ENCODE peak calls at places on chromosomes 13 and 19, in six cellular contexts. R is GM23338, T is Peyer's patch, U is PC-3, L is adrenal gland, Q is pancreas. D is an unnamed sample. For H3K4me1, the result is how much of the 10 kb centered on the place peaks cover.

GRCh38 chr13:32587014-32587773 is 942 bp downstream of the PDS5B start:
- DNase-seq in R (peak), T (peak), U (peak), L (peak), Q (peak), D (peak)

GRCh38 chr13:33284916-33285315 is 639 bp downstream of the STARD13 start:
- DNase-seq in R (no peak), T (no peak), U (peak), L (no peak), Q (no peak), D (no peak)

GRCh38 chr13:35953537-35954206 is 177.5 kb downstream of the DCLK1 start:
- DNase-seq in R (peak), T (peak), U (peak), L (peak), Q (peak), D (peak)

GRCh38 chr13:79187917-79188699 is 217.9 kb downstream of the RBM26 start:
- DNase-seq in R (no peak), T (no peak), U (no peak), L (no peak), Q (no peak), D (no peak)

GRCh38 chr13:113151745-113152707 is 6.4 kb upstream of the PROZ start:
- DNase-seq in R (no peak), T (no peak), U (peak), L (no peak), Q (no peak), D (no peak)

GRCh38 chr13:44259045-44260042 is 114.3 kb upstream of the SERP2 start:
- DNase-seq in R (no peak), T (peak), U (peak), L (peak), Q (no peak), D (peak)

GRCh38 chr19:2984196-2984490 is 6.8 kb downstream of the TLE6 start:
- DNase-seq in R (no peak), T (no peak), U (no peak), L (no peak), Q (no peak), D (no peak)

GRCh38 chr19:11479470-11480080 is 1.3 kb downstream of the ELAVL3 start:
- DNase-seq in R (peak), T (no peak), U (no peak), L (no peak), Q (peak), D (no peak)

GRCh38 chr19:29674374-29675119 is 9.3 kb downstream of the PLEKHF1 start:
- DNase-seq in R (no peak), T (peak), U (no peak), L (no peak), Q (no peak), D (no peak)

GRCh38 chr13:79481685-79482052 is 714 bp downstream of the NDFIP2 start:
- DNase-seq in R (no peak), T (peak), U (peak), L (no peak), Q (peak), D (no peak)

GRCh38 chr19:42254850-42255765 is at the start of gene ERF:
- DNase-seq in R (peak), T (peak), U (peak), L (peak), Q (peak), D (peak)

GRCh38 chr13:46640843-46641242 is 87.9 kb downstream of the LRCH1 start:
- DNase-seq in R (no peak), T (no peak), U (peak), L (no peak), Q (no peak), D (no peak)
- H3K4me1 ChIP-seq in R (under half), T (under half), U (under half), L (under half), Q (under half), D (under half)

DNA sequence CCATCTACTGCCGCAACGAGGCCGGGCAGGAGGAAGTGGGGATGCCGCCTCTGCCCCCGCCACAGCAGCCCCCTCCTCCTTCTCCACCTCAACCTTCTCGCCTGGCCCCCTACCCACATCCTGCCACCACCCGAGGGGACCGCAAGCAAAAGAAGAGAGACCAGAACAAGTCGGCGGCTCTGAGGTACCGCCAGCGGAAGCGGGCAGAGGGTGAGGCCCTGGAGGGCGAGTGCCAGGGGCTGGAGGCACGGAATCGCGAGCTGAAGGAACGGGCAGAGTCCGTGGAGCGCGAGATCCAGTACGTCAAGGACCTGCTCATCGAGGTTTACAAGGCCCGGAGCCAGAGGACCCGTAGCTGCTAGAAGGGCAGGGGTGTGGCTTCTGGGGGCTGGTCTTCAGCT is 3.4 kb upstream of the NUP62 start:
- DNase-seq in R (no peak), T (peak), U (no peak), L (no peak), Q (no peak), D (no peak)
- H3K27ac ChIP-seq in R (no peak), T (no peak), U (peak), L (no peak), Q (no peak), D (no peak)

GRCh38 chr19:5094768-5095567 is 126.1 kb downstream of the KDM4B start:
- DNase-seq in R (no peak), T (no peak), U (no peak), L (no peak), Q (no peak), D (no peak)
- H3K4me1 ChIP-seq in R (under half), T (under half), U (under half), L (under half), Q (under half), D (under half)

GRCh38 chr19:15253513-15253912 is 21.3 kb upstream of the EPHX3 start:
- DNase-seq in R (no peak), T (no peak), U (no peak), L (no peak), Q (no peak), D (no peak)
- H3K27ac ChIP-seq in R (no peak), T (peak), U (no peak), L (no peak), Q (no peak), D (no peak)

GRCh38 chr13:106522112-106522511 is 13.3 kb downstream of the EFNB2 start:
- DNase-seq in R (no peak), T (no peak), U (no peak), L (no peak), Q (no peak), D (no peak)

GRCh38 chr13:106522898-106523525 is 12.4 kb downstream of the EFNB2 start:
- DNase-seq in R (no peak), T (no peak), U (peak), L (no peak), Q (no peak), D (no peak)

GRCh38 chr13:106521101-106521799 is 14.2 kb downstream of the EFNB2 start:
- DNase-seq in R (peak), T (no peak), U (peak), L (no peak), Q (no peak), D (no peak)

GRCh38 chr13:106518535-106518934 is 16.9 kb downstream of the EFNB2 start:
- DNase-seq in R (no peak), T (no peak), U (no peak), L (no peak), Q (no peak), D (no peak)

GRCh38 chr13:106520205-106521004 is 15.1 kb downstream of the EFNB2 start:
- DNase-seq in R (peak), T (no peak), U (peak), L (no peak), Q (no peak), D (no peak)
- H3K4me1 ChIP-seq in R (half or more), T (under half), U (under half), L (under half), Q (under half), D (under half)

GRCh38 chr13:101579291-101579802 is 126.9 kb downstream of the ITGBL1 start:
- DNase-seq in R (no peak), T (no peak), U (peak), L (no peak), Q (no peak), D (no peak)
- H3K27ac ChIP-seq in R (no peak), T (no peak), U (no peak), L (no peak), Q (no peak), D (no peak)

GRCh38 chr13:40605573-40605972 is 60.9 kb downstream of the FOXO1 start:
- DNase-seq in R (no peak), T (no peak), U (no peak), L (no peak), Q (no peak), D (no peak)
- H3K4me1 ChIP-seq in R (half or more), T (under half), U (under half), L (under half), Q (under half), D (under half)

GRCh38 chr13:108987945-108988344 is 358.5 kb downstream of the MYO16 start:
- DNase-seq in R (peak), T (no peak), U (no peak), L (no peak), Q (no peak), D (no peak)
- H3K27ac ChIP-seq in R (no peak), T (no peak), U (no peak), L (no peak), Q (no peak), D (no peak)

D was measured in lung.